ENCODE peak calls at places on chromosomes 7 and 10, in ten cellular contexts. F, H, U, V, Z, C, S, G, L and X are unnamed samples.

GRCh38 chr7:5635461-5636445 is 145.7 kb downstream of the RNF216 start:
- DNase-seq in C (no peak), L (no peak), G (peak), F (no peak), S (no peak), H (no peak), U (no peak), Z (no peak), V (no peak), X (peak)

GRCh38 chr10:34049887-34050286 is 715.4 kb upstream of the NRP1 start:
- DNase-seq in L (peak), H (peak), C (no peak), V (no peak), S (no peak), Z (peak), F (no peak), U (no peak), G (no peak), X (no peak)

GRCh38 chr7:117034851-117035462 is 81.7 kb downstream of the ST7 start:
- DNase-seq in L (no peak), H (no peak), F (no peak), S (no peak), G (no peak), U (no peak), Z (no peak), V (no peak), C (no peak), X (no peak)

GRCh38 chr10:61984803-61985418 is 83.4 kb downstream of the ARID5B start:
- DNase-seq in V (no peak), H (no peak), U (no peak), L (no peak), S (no peak), G (no peak), Z (no peak), F (no peak), C (no peak), X (no peak)

GRCh38 chr7:149558149-149558861 is 60.7 kb upstream of the ZNF746 start:
- DNase-seq in U (no peak), C (no peak), L (peak), G (no peak), F (no peak), V (no peak), Z (peak), H (peak), S (no peak), X (no peak)

GRCh38 chr10:114045071-114045737 is 1.5 kb downstream of the ADRB1 start:
- DNase-seq in L (no peak), C (peak), G (no peak), S (peak), F (no peak), H (no peak), V (no peak), U (peak), Z (no peak), X (no peak)

GRCh38 chr7:749121-749520 is 22.0 kb upstream of the PRKAR1B start:
- DNase-seq in V (peak), L (no peak), Z (no peak), G (no peak), C (no peak), U (no peak), H (no peak), F (no peak), S (peak), X (no peak)

GRCh38 chr7:50456371-50457123 is 6.4 kb upstream of the FIGNL1 start:
- DNase-seq in H (no peak), C (no peak), G (no peak), U (no peak), S (no peak), Z (no peak), V (no peak), L (no peak), F (no peak), X (no peak)

GRCh38 chr7:28986723-28987122 is 28.6 kb upstream of the TRIL start:
- DNase-seq in U (no peak), F (peak), C (no peak), V (no peak), G (no peak), Z (peak), S (no peak), H (no peak), L (no peak), X (no peak)

GRCh38 chr7:138472292-138473079 is 12.4 kb downstream of the TRIM24 start:
- DNase-seq in G (no peak), Z (no peak), C (no peak), L (no peak), S (no peak), U (no peak), F (no peak), H (no peak), V (no peak), X (no peak)

GRCh38 chr10:71835671-71836593 is 15.1 kb downstream of the PSAP start:
- DNase-seq in H (peak), S (peak), G (peak), L (no peak), F (no peak), C (peak), U (no peak), Z (no peak), V (peak), X (peak)

GRCh38 chr7:47886412-47886811 is 61.9 kb downstream of the PKD1L1 start:
- DNase-seq in C (no peak), Z (no peak), V (no peak), U (no peak), F (no peak), S (no peak), G (no peak), L (no peak), H (no peak), X (no peak)

GRCh38 chr10:88931548-88931947 is 21.0 kb downstream of the ACTA2 start:
- DNase-seq in V (no peak), S (no peak), C (no peak), L (no peak), G (no peak), Z (no peak), H (no peak), F (no peak), U (no peak), X (no peak)

GRCh38 chr10:24916365-24916764 is 36.0 kb downstream of the PRTFDC1 start:
- DNase-seq in V (no peak), L (no peak), Z (no peak), H (no peak), C (no peak), F (no peak), S (no peak), G (no peak), U (no peak), X (no peak)

GRCh38 chr10:108515821-108516220 is 1351.3 kb upstream of the SORCS1 start:
- DNase-seq in G (no peak), F (no peak), U (no peak), V (no peak), Z (no peak), S (no peak), H (no peak), C (no peak), L (no peak), X (no peak)

GRCh38 chr7:1567082-1567771 is 2.6 kb downstream of the PSMG3 start:
- DNase-seq in L (peak), C (peak), F (no peak), V (peak), U (no peak), G (peak), S (no peak), Z (no peak), H (no peak), X (no peak)

GRCh38 chr10:124827474-124827873 is 25.9 kb downstream of the ABRAXAS2 start:
- DNase-seq in S (no peak), V (no peak), C (no peak), Z (no peak), H (no peak), F (peak), G (no peak), U (peak), L (peak), X (no peak)

GRCh38 chr7:94781236-94781635 is 125.3 kb upstream of the SGCE start:
- DNase-seq in G (no peak), F (no peak), S (no peak), U (no peak), L (no peak), C (no peak), V (no peak), H (no peak), Z (no peak), X (no peak)

GRCh38 chr7:153245809-153246208 is 486.3 kb downstream of the ACTR3B start:
- DNase-seq in L (no peak), U (no peak), S (no peak), V (no peak), C (no peak), F (no peak), Z (no peak), G (no peak), H (no peak), X (no peak)

GRCh38 chr7:151233111-151233701 is 923 bp downstream of the CHPF2 start:
- DNase-seq in G (no peak), F (peak), U (peak), H (peak), C (no peak), L (peak), V (peak), S (peak), Z (peak), X (no peak)

GRCh38 chr7:150824379-150825177 is 24.0 kb downstream of the TMEM176A start:
- DNase-seq in H (no peak), G (no peak), L (no peak), C (no peak), V (no peak), U (no peak), S (no peak), F (no peak), Z (no peak), X (no peak)

GRCh38 chr10:34319197-34319846 is 495.8 kb downstream of the PARD3 start:
- DNase-seq in H (no peak), C (peak), V (no peak), L (peak), S (no peak), Z (peak), F (no peak), G (peak), U (no peak), X (no peak)

GRCh38 chr7:127821146-127821545 is 169.2 kb downstream of the SND1 start:
- DNase-seq in F (no peak), G (no peak), U (no peak), C (no peak), L (no peak), S (no peak), H (no peak), Z (no peak), V (no peak), X (no peak)

GRCh38 chr7:23545493-23545892 is 13.7 kb upstream of the TRA2A start:
- DNase-seq in F (no peak), C (no peak), G (no peak), S (no peak), V (no peak), Z (no peak), H (no peak), U (no peak), L (no peak), X (no peak)

GRCh38 chr7:32074787-32075570 is 4.8 kb upstream of the PDE1C start:
- DNase-seq in H (peak), Z (no peak), U (no peak), S (no peak), G (no peak), V (no peak), L (no peak), F (no peak), C (no peak), X (peak)

GRCh38 chr7:4621401-4621800 is 60.7 kb upstream of the FOXK1 start:
- DNase-seq in H (no peak), U (no peak), C (no peak), V (no peak), F (no peak), L (no peak), G (no peak), Z (no peak), S (no peak), X (no peak)

GRCh38 chr10:14386202-14386593 is 55.5 kb upstream of the FRMD4A start:
- DNase-seq in C (no peak), V (no peak), L (peak), Z (peak), H (no peak), S (no peak), G (no peak), U (no peak), F (no peak), X (no peak)

GRCh38 chr10:70695241-70696030 is 23.1 kb downstream of the ADAMTS14 start:
- DNase-seq in V (no peak), H (no peak), F (no peak), L (no peak), S (no peak), Z (no peak), U (no peak), C (no peak), G (no peak), X (no peak)

GRCh38 chr10:70693619-70694286 is 21.4 kb downstream of the ADAMTS14 start:
- DNase-seq in H (no peak), C (no peak), U (no peak), F (no peak), Z (peak), G (peak), V (no peak), S (no peak), L (no peak), X (no peak)

GRCh38 chr10:121596668-121597503 is 1.4 kb downstream of the FGFR2 start:
- DNase-seq in L (peak), G (peak), H (peak), F (no peak), V (peak), Z (no peak), U (no peak), C (peak), S (peak), X (no peak)

GRCh38 chr7:27198138-27198841 is 1.6 kb downstream of the HOXA13 start:
- DNase-seq in S (no peak), F (no peak), C (no peak), U (no peak), V (peak), G (no peak), L (no peak), H (no peak), Z (no peak), X (no peak)

GRCh38 chr7:27199820-27200760 is at the start of gene HOXA13:
- DNase-seq in L (no peak), G (no peak), Z (no peak), S (no peak), C (peak), U (no peak), F (no peak), H (no peak), V (peak), X (no peak)

GRCh38 chr7:27197137-27198042 is 2.5 kb downstream of the HOXA13 start:
- DNase-seq in Z (no peak), L (no peak), U (no peak), F (no peak), G (no peak), S (no peak), C (no peak), V (no peak), H (no peak), X (no peak)

GRCh38 chr7:27200761-27201230 is 905 bp upstream of the HOXA13 start:
- DNase-seq in C (no peak), U (no peak), H (no peak), S (no peak), G (no peak), Z (no peak), F (no peak), V (no peak), L (no peak), X (no peak)

GRCh38 chr7:27198871-27199801 is 755 bp downstream of the HOXA13 start:
- DNase-seq in V (peak), U (no peak), L (no peak), H (no peak), C (no peak), F (no peak), Z (no peak), G (no peak), S (no peak), X (no peak)
- H3K27ac ChIP-seq in V (no peak), U (no peak), L (peak), H (no peak), C (peak), F (no peak), Z (no peak), G (no peak), S (no peak), X (no peak)

GRCh38 chr7:101220295-101220694 is 2.3 kb downstream of the ZNHIT1 start:
- DNase-seq in L (no peak), C (no peak), Z (no peak), H (no peak), V (no peak), S (no peak), U (no peak), F (no peak), G (no peak), X (no peak)

GRCh38 chr7:101216001-101216859 is 1.2 kb downstream of the PLOD3 start:
- DNase-seq in U (no peak), F (no peak), V (no peak), S (peak), C (no peak), L (no peak), G (no peak), H (no peak), Z (no peak), X (no peak)

GRCh38 chr7:101218236-101219130 is 518 bp downstream of the ZNHIT1 start:
- DNase-seq in U (no peak), S (no peak), L (no peak), C (no peak), V (no peak), Z (no peak), F (no peak), H (no peak), G (no peak), X (no peak)

GRCh38 chr7:101217388-101218235 is at the start of the genes PLOD3 and ZNHIT1:
- DNase-seq in L (peak), C (peak), S (peak), U (peak), H (peak), G (peak), Z (peak), V (peak), F (peak), X (peak)

GRCh38 chr7:101216860-101217387 is 457 bp downstream of the PLOD3 start:
- DNase-seq in L (no peak), C (no peak), S (no peak), F (peak), V (no peak), G (no peak), U (no peak), H (no peak), Z (no peak), X (no peak)
- H3K27ac ChIP-seq in L (peak), C (peak), S (peak), F (peak), V (peak), G (peak), U (peak), H (peak), Z (peak), X (peak)

DNA sequence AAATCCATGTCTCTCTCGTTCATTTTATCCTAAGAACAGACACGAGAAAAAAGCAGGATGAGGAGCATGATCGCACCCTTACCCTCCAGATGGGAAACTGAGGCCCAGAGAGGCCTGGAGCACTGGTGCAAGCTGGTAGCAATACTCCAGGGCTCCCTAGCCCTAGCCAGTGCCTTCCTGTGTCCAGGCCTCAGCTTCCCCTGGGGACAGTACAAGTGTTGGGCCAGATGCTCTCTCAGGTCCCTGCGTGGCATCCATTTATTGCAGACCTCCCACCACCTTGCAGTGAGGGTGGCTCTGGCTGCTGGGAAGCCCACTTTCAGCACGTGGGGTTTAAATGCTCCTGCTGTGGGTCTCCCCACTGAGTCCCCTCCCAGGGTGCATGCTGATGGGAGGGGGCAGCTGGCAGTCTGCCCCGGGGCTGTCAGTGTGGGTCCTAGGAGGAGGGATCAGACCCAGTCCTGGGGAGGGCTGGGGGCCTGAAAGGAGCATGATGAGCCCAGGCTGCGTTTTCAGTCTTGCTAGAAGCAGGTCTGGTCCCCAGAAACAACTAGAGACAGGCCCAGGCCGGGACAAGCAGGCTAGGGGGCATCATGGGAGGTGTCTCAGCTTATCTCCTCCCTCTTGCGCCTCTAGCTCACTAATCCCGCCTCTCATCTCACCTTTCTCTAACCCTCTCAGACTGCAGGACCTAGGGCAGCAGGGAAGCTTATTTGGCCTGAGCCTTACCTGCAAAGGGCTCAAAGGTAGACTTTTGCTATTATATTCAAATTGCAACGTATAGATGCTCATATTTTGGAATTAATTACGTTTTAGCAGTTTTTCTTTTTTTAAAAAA is 662 bp upstream of the PPIF start:
- DNase-seq in H (no peak), S (no peak), G (no peak), L (no peak), F (no peak), U (no peak), C (no peak), V (peak), Z (no peak), X (no peak)
- H3K27ac ChIP-seq in H (peak), S (no peak), G (no peak), L (peak), F (peak), U (peak), C (no peak), V (no peak), Z (no peak), X (peak)

GRCh38 chr7:100689230-100690135 is 4.6 kb downstream of the GIGYF1 start:
- DNase-seq in C (no peak), V (peak), S (no peak), F (no peak), Z (no peak), L (no peak), H (no peak), U (no peak), G (no peak), X (no peak)

GRCh38 chr7:100686822-100687211 is 7.2 kb downstream of the GIGYF1 start:
- DNase-seq in L (no peak), C (no peak), H (no peak), U (no peak), S (no peak), V (peak), F (no peak), G (no peak), Z (no peak), X (no peak)

GRCh38 chr7:100687261-100687660 is 6.8 kb downstream of the GIGYF1 start:
- DNase-seq in U (no peak), C (no peak), Z (no peak), V (no peak), S (no peak), G (no peak), L (no peak), F (no peak), H (no peak), X (no peak)

GRCh38 chr7:100687740-100688592 is 6.1 kb downstream of the GIGYF1 start:
- DNase-seq in H (no peak), S (no peak), F (no peak), V (peak), U (no peak), G (no peak), Z (no peak), C (no peak), L (no peak), X (no peak)

GRCh38 chr7:100688593-100688860 is 5.5 kb downstream of the GIGYF1 start:
- DNase-seq in H (no peak), G (no peak), S (no peak), Z (no peak), C (no peak), V (peak), L (no peak), U (no peak), F (no peak), X (no peak)
- H3K27ac ChIP-seq in H (no peak), G (peak), S (no peak), Z (no peak), C (no peak), V (no peak), L (peak), U (no peak), F (no peak), X (no peak)

GRCh38 chr10:44992070-44992731 is 8.5 kb upstream of the ZNF22 start:
- DNase-seq in G (peak), H (no peak), C (no peak), V (peak), F (no peak), L (no peak), U (no peak), S (peak), Z (no peak), X (no peak)

GRCh38 chr10:44990965-44991364 is 9.8 kb upstream of the ZNF22 start:
- DNase-seq in S (no peak), V (peak), F (no peak), U (no peak), Z (no peak), G (no peak), C (no peak), L (no peak), H (no peak), X (no peak)

GRCh38 chr10:44992732-44993225 is 7.9 kb upstream of the ZNF22 start:
- DNase-seq in L (no peak), G (no peak), S (no peak), H (no peak), U (no peak), V (no peak), Z (no peak), C (no peak), F (no peak), X (no peak)

GRCh38 chr10:44990302-44990655 is 10.4 kb upstream of the ZNF22 start:
- DNase-seq in H (no peak), U (no peak), Z (no peak), V (no peak), C (no peak), L (no peak), S (peak), F (no peak), G (no peak), X (no peak)

DNA sequence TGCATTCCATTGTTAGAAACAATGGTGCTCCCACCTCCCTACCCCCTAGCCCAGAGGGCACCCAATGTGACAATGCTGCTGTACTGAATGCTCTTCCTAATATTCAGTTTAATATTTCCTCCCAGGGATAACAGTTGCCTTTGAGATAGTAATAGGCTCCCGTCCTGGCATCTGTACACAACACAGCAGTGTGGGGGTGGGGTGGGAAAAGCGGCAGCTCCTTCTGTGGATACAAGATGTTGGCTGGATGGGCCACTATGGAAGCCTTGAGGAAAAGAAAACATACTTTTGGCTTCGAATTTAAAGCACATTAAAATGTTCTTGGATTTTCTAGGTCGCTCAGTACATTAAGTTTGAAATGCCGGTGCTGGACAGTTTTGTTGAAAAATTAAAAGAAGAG is 9.2 kb upstream of the ZNF22 start:
- DNase-seq in C (no peak), H (no peak), S (peak), L (no peak), Z (no peak), F (no peak), U (no peak), V (peak), G (no peak), X (no peak)
- H3K27ac ChIP-seq in C (peak), H (peak), S (peak), L (no peak), Z (no peak), F (no peak), U (no peak), V (no peak), G (peak), X (peak)